ENCODE peak calls at places on chromosomes 11 and 22, in eight cellular contexts. W is lower lobe of right lung; F is tibial nerve; X is aorta; D is CD8-positive, alpha-beta memory T cell; Z is ascending aorta; P is esophagus squamous epithelium; T is CD4-positive, CD25-positive, alpha-beta regulatory T cell. S is an unnamed sample.
A peak's percentile ranks its signal among the peaks of the same experiment; 100 is the strongest.

GRCh38 chr11:72625746-72626636 is 48.2 kb downstream of the PDE2A start:
- DNase-seq in W (peak; percentile 62), F (peak; percentile 37), X (peak; percentile 67), D (no peak), Z (no peak), P (no peak), T (no peak), S (peak; percentile 42)

GRCh38 chr11:117345039-117345438 is 17.4 kb downstream of the CEP164 start:
- DNase-seq in W (no peak), F (no peak), X (no peak), D (no peak), Z (no peak), P (no peak), T (no peak), S (no peak)

GRCh38 chr11:2884424-2884815 is 1.2 kb downstream of the CDKN1C start:
- DNase-seq in W (peak; percentile 69), F (no peak), X (peak; percentile 71), D (no peak), Z (no peak), P (no peak), T (no peak), S (peak; percentile 86)

GRCh38 chr22:40498454-40499186 is 128.2 kb downstream of the SGSM3 start:
- DNase-seq in W (no peak), F (no peak), X (no peak), D (no peak), Z (no peak), P (no peak), T (no peak), S (no peak)

GRCh38 chr11:114399903-114400221 is 449 bp downstream of the C11orf71 start:
- DNase-seq in W (peak; percentile 82), F (peak; percentile 40), X (no peak), D (no peak), Z (no peak), P (no peak), T (no peak), S (no peak)

GRCh38 chr11:76380161-76380976 is 563 bp downstream of the THAP12 start:
- DNase-seq in W (peak; percentile 62), F (no peak), X (peak; percentile 53), D (peak; percentile 50), Z (no peak), P (no peak), T (peak; percentile 41), S (peak; percentile 46)

GRCh38 chr22:32583074-32583677 is 108.6 kb downstream of the FBXO7 start:
- DNase-seq in W (no peak), F (no peak), X (no peak), D (no peak), Z (no peak), P (no peak), T (no peak), S (no peak)

GRCh38 chr11:88377151-88377550 is 39.6 kb upstream of the CTSC start:
- DNase-seq in W (no peak), F (no peak), X (no peak), D (no peak), Z (no peak), P (no peak), T (no peak), S (no peak)

GRCh38 chr11:57440744-57441414 is 14.0 kb upstream of the SLC43A3 start:
- DNase-seq in W (no peak), F (no peak), X (no peak), D (no peak), Z (no peak), P (no peak), T (no peak), S (peak; percentile 21)

GRCh38 chr22:50436134-50436830 is 38.6 kb downstream of the SBF1 start:
- DNase-seq in W (peak; percentile 32), F (no peak), X (no peak), D (no peak), Z (no peak), P (no peak), T (no peak), S (peak; percentile 77)

GRCh38 chr11:88420165-88420781 is 82.7 kb upstream of the CTSC start:
- DNase-seq in W (no peak), F (no peak), X (no peak), D (no peak), Z (peak; percentile 65), P (no peak), T (no peak), S (no peak)

GRCh38 chr11:112705148-112705547 is 256.1 kb upstream of the NCAM1 start:
- DNase-seq in W (no peak), F (no peak), X (no peak), D (no peak), Z (no peak), P (no peak), T (no peak), S (no peak)

GRCh38 chr22:19951351-19951750 is 9.7 kb upstream of the TXNRD2 start:
- DNase-seq in W (peak; percentile 16), F (no peak), X (no peak), D (no peak), Z (no peak), P (no peak), T (no peak), S (no peak)

GRCh38 chr22:20430641-20431519 is 6.7 kb downstream of the SCARF2 start:
- DNase-seq in W (peak; percentile 70), F (no peak), X (peak; percentile 53), D (peak; percentile 56), Z (no peak), P (no peak), T (peak; percentile 72), S (peak; percentile 41)

GRCh38 chr11:60748225-60748624 is 8.4 kb upstream of the MS4A15 start:
- DNase-seq in W (no peak), F (no peak), X (no peak), D (no peak), Z (no peak), P (no peak), T (no peak), S (no peak)

GRCh38 chr11:86861810-86862209 is 61.5 kb downstream of the PRSS23 start:
- DNase-seq in W (no peak), F (no peak), X (no peak), D (no peak), Z (no peak), P (no peak), T (no peak), S (no peak)

DNA sequence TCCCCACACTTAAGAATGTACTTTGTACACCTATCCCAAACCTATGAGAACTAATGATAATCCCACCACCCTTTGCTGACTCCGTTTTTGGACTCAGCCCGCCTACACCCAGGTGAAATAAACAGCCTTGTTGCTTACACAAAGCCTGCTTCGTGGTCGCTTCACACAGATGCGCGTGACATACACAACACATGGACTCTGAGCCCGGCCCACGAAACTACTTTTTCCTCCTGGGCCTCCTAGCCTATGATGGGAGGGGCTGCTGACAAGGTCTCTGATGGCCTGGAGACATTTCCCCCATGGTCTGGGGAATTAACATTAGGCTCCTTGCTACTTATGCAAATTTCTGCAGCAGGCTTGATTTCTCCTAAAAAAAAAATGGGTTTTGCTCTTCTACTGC is 1176.4 kb upstream of the RAG2 start:
- DNase-seq in W (no peak), F (no peak), X (no peak), D (no peak), Z (no peak), P (no peak), T (no peak), S (no peak)
- H3K4me1 ChIP-seq in W (no peaks in the 10 kb centered on the region), F (no peaks in the 10 kb centered on the region), X (no peaks in the 10 kb centered on the region), D (no peaks in the 10 kb centered on the region), Z (no peaks in the 10 kb centered on the region), P (no peaks in the 10 kb centered on the region), T (no peaks in the 10 kb centered on the region), S (no peaks in the 10 kb centered on the region)

DNA sequence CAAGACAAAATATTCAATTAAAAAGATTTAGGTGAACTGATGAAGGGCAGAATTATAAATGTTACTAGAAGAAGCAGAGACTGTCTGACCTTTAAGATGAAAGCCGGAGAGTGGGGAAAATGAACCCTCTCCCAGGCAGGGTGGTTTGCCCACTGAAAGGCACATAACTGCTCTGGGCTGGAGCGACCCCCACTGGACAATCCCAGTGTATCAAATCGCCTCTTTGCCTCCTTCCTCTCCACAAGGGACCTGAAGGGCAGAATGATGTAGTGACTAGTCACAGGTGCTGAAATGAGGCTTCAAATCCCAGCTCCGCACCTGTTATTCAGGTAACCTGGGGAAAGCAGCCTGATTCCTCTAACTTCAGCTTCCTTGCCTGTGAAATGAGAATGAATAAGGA is 69.0 kb downstream of the EFCAB6 start:
- DNase-seq in W (no peak), F (no peak), X (no peak), D (no peak), Z (no peak), P (no peak), T (no peak), S (no peak)
- H3K4me1 ChIP-seq in W (no peaks in the 10 kb centered on the region), F (peaks cover 16% of the 10 kb centered on the region), X (no peaks in the 10 kb centered on the region), D (no peaks in the 10 kb centered on the region), Z (no peaks in the 10 kb centered on the region), P (no peaks in the 10 kb centered on the region), T (no peaks in the 10 kb centered on the region), S (no peaks in the 10 kb centered on the region)

DNA sequence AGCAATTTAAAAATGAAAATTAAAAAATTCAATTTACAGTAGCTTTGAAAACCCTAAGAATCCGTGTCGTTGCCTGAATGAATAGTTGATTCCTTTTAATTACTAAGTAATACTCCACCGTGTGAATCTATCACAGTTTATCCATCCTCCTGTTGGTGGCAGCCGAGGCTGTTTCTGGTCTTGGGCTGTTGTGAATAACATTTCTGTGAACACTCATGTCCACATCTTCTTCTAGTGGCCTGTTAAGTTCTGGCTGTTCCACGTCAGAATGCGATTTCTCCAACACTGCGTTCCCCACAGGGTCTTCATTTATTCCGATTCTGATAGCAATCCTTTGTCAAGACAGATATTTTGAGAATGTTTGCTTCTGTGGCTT is 223.0 kb downstream of the TBC1D22A start:
- DNase-seq in W (no peak), F (no peak), X (no peak), D (no peak), Z (no peak), P (no peak), T (no peak), S (no peak)
- H3K4me1 ChIP-seq in W (no peaks in the 10 kb centered on the region), F (no peaks in the 10 kb centered on the region), X (no peaks in the 10 kb centered on the region), D (no peaks in the 10 kb centered on the region), Z (no peaks in the 10 kb centered on the region), P (no peaks in the 10 kb centered on the region), T (no peaks in the 10 kb centered on the region), S (no peaks in the 10 kb centered on the region)

GRCh38 chr11:106621479-106621878 is 396.8 kb downstream of the GUCY1A2 start:
- DNase-seq in W (no peak), F (no peak), X (no peak), D (no peak), Z (no peak), P (no peak), T (no peak), S (no peak)

GRCh38 chr11:106627694-106628093 is 390.6 kb downstream of the GUCY1A2 start:
- DNase-seq in W (no peak), F (no peak), X (no peak), D (no peak), Z (no peak), P (no peak), T (no peak), S (no peak)

GRCh38 chr11:106619320-106619990 is 398.8 kb downstream of the GUCY1A2 start:
- DNase-seq in W (no peak), F (no peak), X (no peak), D (no peak), Z (no peak), P (no peak), T (no peak), S (no peak)

GRCh38 chr11:106625566-106625965 is 392.7 kb downstream of the GUCY1A2 start:
- DNase-seq in W (no peak), F (no peak), X (no peak), D (no peak), Z (no peak), P (no peak), T (no peak), S (no peak)

DNA sequence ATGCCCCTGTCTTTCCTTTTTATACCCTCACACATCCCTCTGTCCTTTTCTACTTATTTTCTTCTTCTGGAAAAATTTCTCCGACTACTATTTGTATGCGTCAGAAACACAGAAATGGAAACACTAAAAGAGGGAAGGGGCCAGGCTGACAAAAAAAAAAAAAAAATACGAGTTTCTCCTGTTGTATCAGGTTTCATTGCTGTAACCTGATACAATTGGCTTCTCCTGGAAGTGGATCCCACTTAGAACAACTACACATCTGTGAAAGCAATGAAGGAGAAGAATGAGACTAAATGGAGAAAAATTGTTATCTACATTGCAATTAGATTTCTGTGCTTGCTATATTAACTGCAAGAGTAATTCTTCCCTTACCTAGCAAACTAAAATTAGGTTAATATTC is 393.9 kb downstream of the GUCY1A2 start:
- DNase-seq in W (no peak), F (no peak), X (no peak), D (no peak), Z (no peak), P (no peak), T (no peak), S (no peak)
- H3K4me1 ChIP-seq in W (no peaks in the 10 kb centered on the region), F (no peaks in the 10 kb centered on the region), X (no peaks in the 10 kb centered on the region), D (no peaks in the 10 kb centered on the region), Z (no peaks in the 10 kb centered on the region), P (no peaks in the 10 kb centered on the region), T (no peaks in the 10 kb centered on the region), S (no peaks in the 10 kb centered on the region)